ENCODE peak calls at places on chromosomes 12 and 14, in four cellular contexts. One of them, this sample, is unnamed.
A peak's percentile ranks its signal among the peaks of the same experiment; 100 is the strongest.

GRCh38 chr14:101991336-101991735 is 27.0 kb downstream of the DYNC1H1 start:
- DNase-seq in glutamatergic neuron: no peak
- DNase-seq in stimulated activated CD4-positive, alpha-beta T cell treated with anti-CD3 and anti-CD28 coated beads, Interleukin-12 subunit alpha, Interleukin-12 subunit beta, amount 100 ng/mL, for 4 hours: no peak
- DNase-seq in T-helper 9 cell: no peak
- DNase-seq in this sample: no peak

GRCh38 chr14:100432652-100433427 is 109.7 kb downstream of the SLC25A47 start:
- DNase-seq in glutamatergic neuron: no peak
- DNase-seq in T-helper 9 cell: no peak
- DNase-seq in stimulated activated CD4-positive, alpha-beta T cell treated with anti-CD3 and anti-CD28 coated beads, Interleukin-12 subunit alpha, Interleukin-12 subunit beta, amount 100 ng/mL, for 4 hours: no peak
- DNase-seq in this sample: no peak

GRCh38 chr12:109595321-109595902 is 21.8 kb downstream of the MVK start:
- DNase-seq in glutamatergic neuron: no peak
- DNase-seq in T-helper 9 cell: no peak
- DNase-seq in stimulated activated CD4-positive, alpha-beta T cell treated with anti-CD3 and anti-CD28 coated beads, Interleukin-12 subunit alpha, Interleukin-12 subunit beta, amount 100 ng/mL, for 4 hours: no peak
- DNase-seq in this sample: no peak

GRCh38 chr14:65211341-65211987 is 109.1 kb upstream of the MAX start:
- DNase-seq in stimulated activated CD4-positive, alpha-beta T cell treated with anti-CD3 and anti-CD28 coated beads, Interleukin-12 subunit alpha, Interleukin-12 subunit beta, amount 100 ng/mL, for 4 hours: no peak
- DNase-seq in T-helper 9 cell: no peak
- DNase-seq in glutamatergic neuron: no peak
- DNase-seq in this sample: no peak

GRCh38 chr12:13183621-13184020 is 12.9 kb upstream of the EMP1 start:
- DNase-seq in stimulated activated CD4-positive, alpha-beta T cell treated with anti-CD3 and anti-CD28 coated beads, Interleukin-12 subunit alpha, Interleukin-12 subunit beta, amount 100 ng/mL, for 4 hours: no peak
- DNase-seq in T-helper 9 cell: no peak
- DNase-seq in glutamatergic neuron: no peak
- DNase-seq in this sample: no peak

GRCh38 chr12:49824886-49825285 is 3.3 kb downstream of the NCKAP5L start:
- DNase-seq in stimulated activated CD4-positive, alpha-beta T cell treated with anti-CD3 and anti-CD28 coated beads, Interleukin-12 subunit alpha, Interleukin-12 subunit beta, amount 100 ng/mL, for 4 hours: no peak
- DNase-seq in glutamatergic neuron: no peak
- DNase-seq in T-helper 9 cell: no peak
- DNase-seq in this sample: no peak

GRCh38 chr12:53010955-53011354 is 4.7 kb downstream of the EIF4B start:
- DNase-seq in glutamatergic neuron: no peak
- DNase-seq in stimulated activated CD4-positive, alpha-beta T cell treated with anti-CD3 and anti-CD28 coated beads, Interleukin-12 subunit alpha, Interleukin-12 subunit beta, amount 100 ng/mL, for 4 hours: no peak
- DNase-seq in T-helper 9 cell: no peak
- DNase-seq in this sample: no peak

GRCh38 chr12:110683888-110684287 is 5.0 kb downstream of the HVCN1 start:
- DNase-seq in stimulated activated CD4-positive, alpha-beta T cell treated with anti-CD3 and anti-CD28 coated beads, Interleukin-12 subunit alpha, Interleukin-12 subunit beta, amount 100 ng/mL, for 4 hours: no peak
- DNase-seq in T-helper 9 cell: no peak
- DNase-seq in glutamatergic neuron: no peak
- DNase-seq in this sample: no peak

GRCh38 chr14:52950898-52951729 is at the start of gene FERMT2:
- DNase-seq in glutamatergic neuron: peak; percentile 96
- DNase-seq in stimulated activated CD4-positive, alpha-beta T cell treated with anti-CD3 and anti-CD28 coated beads, Interleukin-12 subunit alpha, Interleukin-12 subunit beta, amount 100 ng/mL, for 4 hours: peak; percentile 8
- DNase-seq in T-helper 9 cell: peak; percentile 32
- DNase-seq in this sample: peak; percentile 81

GRCh38 chr14:32693114-32693513 is 245.6 kb upstream of the NPAS3 start:
- DNase-seq in glutamatergic neuron: no peak
- DNase-seq in stimulated activated CD4-positive, alpha-beta T cell treated with anti-CD3 and anti-CD28 coated beads, Interleukin-12 subunit alpha, Interleukin-12 subunit beta, amount 100 ng/mL, for 4 hours: no peak
- DNase-seq in T-helper 9 cell: no peak
- DNase-seq in this sample: no peak

GRCh38 chr12:107951024-107951423 is 176.5 kb downstream of the ASCL4 start:
- DNase-seq in glutamatergic neuron: no peak
- DNase-seq in T-helper 9 cell: no peak
- DNase-seq in stimulated activated CD4-positive, alpha-beta T cell treated with anti-CD3 and anti-CD28 coated beads, Interleukin-12 subunit alpha, Interleukin-12 subunit beta, amount 100 ng/mL, for 4 hours: no peak
- DNase-seq in this sample: no peak